ENCODE peak calls at places on chromosome 21, in seven cellular contexts. One of them, this sample, is unnamed.

GRCh38 chr21:46363698-46364097 is 39.7 kb downstream of the PCNT start:
- DNase-seq in LHCN-M2: no peak
- DNase-seq in neural progenitor cell: no peak
- DNase-seq in dermis blood vessel endothelial cell: no peak
- DNase-seq in HT-29: no peak
- DNase-seq in activated T-helper 9 cell treated with anti-CD3 and anti-CD28 coated beads, Interleukin-2, amount 50 U/mL, for 16 hours: no peak
- DNase-seq in Right ventricle myocardium inferior: peak
- DNase-seq in this sample: no peak

GRCh38 chr21:45613396-45613795 is 30.1 kb upstream of the PCBP3 start:
- DNase-seq in dermis blood vessel endothelial cell: no peak
- DNase-seq in Right ventricle myocardium inferior: no peak
- DNase-seq in activated T-helper 9 cell treated with anti-CD3 and anti-CD28 coated beads, Interleukin-2, amount 50 U/mL, for 16 hours: no peak
- DNase-seq in LHCN-M2: no peak
- DNase-seq in neural progenitor cell: no peak
- DNase-seq in HT-29: no peak
- DNase-seq in this sample: no peak

GRCh38 chr21:26148071-26148470 is 22.5 kb downstream of the APP start:
- DNase-seq in HT-29: no peak
- DNase-seq in dermis blood vessel endothelial cell: peak
- DNase-seq in activated T-helper 9 cell treated with anti-CD3 and anti-CD28 coated beads, Interleukin-2, amount 50 U/mL, for 16 hours: no peak
- DNase-seq in Right ventricle myocardium inferior: peak
- DNase-seq in neural progenitor cell: peak
- DNase-seq in LHCN-M2: peak
- DNase-seq in this sample: no peak

GRCh38 chr21:15679630-15680029 is 50.2 kb upstream of the USP25 start:
- DNase-seq in activated T-helper 9 cell treated with anti-CD3 and anti-CD28 coated beads, Interleukin-2, amount 50 U/mL, for 16 hours: no peak
- DNase-seq in LHCN-M2: no peak
- DNase-seq in Right ventricle myocardium inferior: no peak
- DNase-seq in neural progenitor cell: no peak
- DNase-seq in HT-29: no peak
- DNase-seq in dermis blood vessel endothelial cell: peak
- DNase-seq in this sample: no peak

GRCh38 chr21:25283720-25284119 is 323.6 kb downstream of the MRPL39 start:
- DNase-seq in LHCN-M2: peak
- DNase-seq in HT-29: peak
- DNase-seq in Right ventricle myocardium inferior: no peak
- DNase-seq in dermis blood vessel endothelial cell: no peak
- DNase-seq in activated T-helper 9 cell treated with anti-CD3 and anti-CD28 coated beads, Interleukin-2, amount 50 U/mL, for 16 hours: no peak
- DNase-seq in neural progenitor cell: peak
- DNase-seq in this sample: no peak

GRCh38 chr21:41966341-41966833 is 12.6 kb upstream of the C2CD2 start:
- DNase-seq in Right ventricle myocardium inferior: no peak
- DNase-seq in neural progenitor cell: no peak
- DNase-seq in dermis blood vessel endothelial cell: no peak
- DNase-seq in HT-29: no peak
- DNase-seq in activated T-helper 9 cell treated with anti-CD3 and anti-CD28 coated beads, Interleukin-2, amount 50 U/mL, for 16 hours: no peak
- DNase-seq in LHCN-M2: no peak
- DNase-seq in this sample: no peak

GRCh38 chr21:35048706-35049617 is at the start of gene RUNX1:
- DNase-seq in HT-29: no peak
- DNase-seq in dermis blood vessel endothelial cell: peak
- DNase-seq in activated T-helper 9 cell treated with anti-CD3 and anti-CD28 coated beads, Interleukin-2, amount 50 U/mL, for 16 hours: peak
- DNase-seq in neural progenitor cell: no peak
- DNase-seq in Right ventricle myocardium inferior: no peak
- DNase-seq in LHCN-M2: peak
- DNase-seq in this sample: peak

GRCh38 chr21:45401054-45401518 is 3.9 kb upstream of the COL18A1 start:
- DNase-seq in HT-29: no peak
- DNase-seq in dermis blood vessel endothelial cell: no peak
- DNase-seq in neural progenitor cell: no peak
- DNase-seq in LHCN-M2: no peak
- DNase-seq in Right ventricle myocardium inferior: peak
- DNase-seq in activated T-helper 9 cell treated with anti-CD3 and anti-CD28 coated beads, Interleukin-2, amount 50 U/mL, for 16 hours: no peak
- DNase-seq in this sample: no peak

GRCh38 chr21:42081931-42082381 is 10.8 kb downstream of the UMODL1 start:
- DNase-seq in neural progenitor cell: no peak
- DNase-seq in activated T-helper 9 cell treated with anti-CD3 and anti-CD28 coated beads, Interleukin-2, amount 50 U/mL, for 16 hours: no peak
- DNase-seq in Right ventricle myocardium inferior: no peak
- DNase-seq in HT-29: no peak
- DNase-seq in LHCN-M2: no peak
- DNase-seq in dermis blood vessel endothelial cell: no peak
- DNase-seq in this sample: no peak

GRCh38 chr21:25929859-25930520 is 195.2 kb downstream of the GABPA start:
- DNase-seq in Right ventricle myocardium inferior: no peak
- DNase-seq in LHCN-M2: peak
- DNase-seq in dermis blood vessel endothelial cell: peak
- DNase-seq in activated T-helper 9 cell treated with anti-CD3 and anti-CD28 coated beads, Interleukin-2, amount 50 U/mL, for 16 hours: no peak
- DNase-seq in HT-29: no peak
- DNase-seq in neural progenitor cell: peak
- DNase-seq in this sample: peak

GRCh38 chr21:34938079-34938764 is 110.9 kb downstream of the RUNX1 start:
- DNase-seq in LHCN-M2: no peak
- DNase-seq in activated T-helper 9 cell treated with anti-CD3 and anti-CD28 coated beads, Interleukin-2, amount 50 U/mL, for 16 hours: no peak
- DNase-seq in dermis blood vessel endothelial cell: no peak
- DNase-seq in Right ventricle myocardium inferior: no peak
- DNase-seq in neural progenitor cell: no peak
- DNase-seq in HT-29: no peak
- DNase-seq in this sample: no peak

GRCh38 chr21:16124397-16125130 is 394.8 kb downstream of the USP25 start:
- DNase-seq in activated T-helper 9 cell treated with anti-CD3 and anti-CD28 coated beads, Interleukin-2, amount 50 U/mL, for 16 hours: no peak
- DNase-seq in HT-29: no peak
- DNase-seq in Right ventricle myocardium inferior: no peak
- DNase-seq in neural progenitor cell: no peak
- DNase-seq in LHCN-M2: peak
- DNase-seq in dermis blood vessel endothelial cell: peak
- DNase-seq in this sample: peak